ENCODE peak calls at places on chromosomes 2 and 18, in six cellular contexts. N is A549, Q is WTC11, S is astrocyte of the hippocampus, E is GM23338, O is ureter. J is an unnamed sample.

GRCh38 chr2:128424806-128425205 is 106.1 kb upstream of the HS6ST1 start:
- DNase-seq in N (no peak), Q (no peak), S (peak; percentile 32), E (no peak), O (peak; percentile 40), J (no peak)

GRCh38 chr18:6382968-6383367 is 31.7 kb downstream of the L3MBTL4 start:
- DNase-seq in N (no peak), Q (peak; percentile 46), S (no peak), E (peak; percentile 54), O (no peak), J (no peak)

GRCh38 chr2:206585335-206585734 is 57.0 kb upstream of the FAM237A start:
- DNase-seq in N (no peak), Q (no peak), S (peak; percentile 66), E (no peak), O (no peak), J (no peak)

GRCh38 chr2:184113691-184114403 is 484.5 kb upstream of the ZNF804A start:
- DNase-seq in N (no peak), Q (no peak), S (no peak), E (no peak), O (no peak), J (no peak)

GRCh38 chr18:76458522-76459311 is 36.3 kb downstream of the ZNF516 start:
- DNase-seq in N (no peak), Q (no peak), S (no peak), E (no peak), O (peak; percentile 33), J (no peak)

GRCh38 chr2:201436141-201436540 is 15.1 kb downstream of the TRAK2 start:
- DNase-seq in N (no peak), Q (no peak), S (no peak), E (no peak), O (no peak), J (no peak)

GRCh38 chr2:10033251-10034006 is 9.9 kb upstream of the KLF11 start:
- DNase-seq in N (no peak), Q (no peak), S (no peak), E (no peak), O (no peak), J (no peak)

GRCh38 chr2:9538000-9538507 is 17.6 kb downstream of the ADAM17 start:
- DNase-seq in N (peak; percentile 47), Q (no peak), S (no peak), E (no peak), O (no peak), J (peak; percentile 92)

GRCh38 chr2:37376421-37377186 is 32.2 kb downstream of the QPCT start:
- DNase-seq in N (no peak), Q (no peak), S (peak; percentile 85), E (no peak), O (peak; percentile 66), J (peak; percentile 88)

GRCh38 chr2:200107818-200108217 is 152.4 kb downstream of the MAIP1 start:
- DNase-seq in N (no peak), Q (no peak), S (no peak), E (no peak), O (no peak), J (no peak)

GRCh38 chr18:7568426-7568825 is 1.3 kb downstream of the PTPRM start:
- DNase-seq in N (no peak), Q (peak; percentile 70), S (peak; percentile 75), E (peak; percentile 76), O (peak; percentile 53), J (peak; percentile 16)

GRCh38 chr18:59002974-59003594 is 136.6 kb upstream of the SEC11C start:
- DNase-seq in N (peak; percentile 30), Q (no peak), S (no peak), E (no peak), O (no peak), J (no peak)

GRCh38 chr2:37377187-37377532 is 32.7 kb downstream of the QPCT start:
- DNase-seq in N (no peak), Q (no peak), S (peak; percentile 84), E (no peak), O (no peak), J (peak; percentile 66)

J was measured in fibroblast of villous mesenchyme.